ENCODE peak calls at places on chromosomes 1 and 21, in seven cellular contexts. M, A, N, U, Y, Q and Z are unnamed samples.

GRCh38 chr21:26846036-26846931 is 1.1 kb upstream of the ADAMTS1 start:
- DNase-seq in U (peak; percentile 82), Q (peak; percentile 40), A (no peak), M (no peak), N (peak; percentile 31), Y (peak; percentile 71), Z (peak; percentile 80)

GRCh38 chr1:210201671-210202070 is 30.9 kb upstream of the SERTAD4 start:
- DNase-seq in N (no peak), M (no peak), Y (no peak), Q (no peak), A (no peak), U (no peak), Z (peak; percentile 18)

GRCh38 chr1:182702826-182703524 is 18.6 kb upstream of the RGS8 start:
- DNase-seq in U (no peak), N (no peak), M (no peak), Y (no peak), Q (no peak), A (no peak), Z (no peak)

GRCh38 chr1:63487336-63488065 is 35.5 kb downstream of the ITGB3BP start:
- DNase-seq in M (no peak), A (no peak), U (peak; percentile 45), N (no peak), Q (peak; percentile 20), Y (peak; percentile 69), Z (no peak)

GRCh38 chr1:234610061-234610581 is at the start of gene IRF2BP2:
- DNase-seq in U (peak; percentile 87), Q (peak; percentile 81), Y (peak; percentile 85), N (peak; percentile 89), A (peak; percentile 68), M (no peak), Z (peak; percentile 86)

GRCh38 chr1:211825990-211826389 is 4.6 kb downstream of the LPGAT1 start:
- DNase-seq in Q (no peak), U (peak; percentile 62), A (no peak), Y (peak; percentile 52), N (no peak), M (no peak), Z (peak; percentile 79)

GRCh38 chr1:193437785-193438184 is 251.4 kb upstream of the B3GALT2 start:
- DNase-seq in Q (peak; percentile 6), A (no peak), U (no peak), M (no peak), N (no peak), Y (no peak), Z (no peak)

GRCh38 chr1:91151702-91152101 is 129.9 kb upstream of the ZNF644 start:
- DNase-seq in U (no peak), M (no peak), A (no peak), Y (no peak), Q (no peak), N (no peak), Z (no peak)

GRCh38 chr1:104706631-104707147 is 957.0 kb downstream of the AMY1C start:
- DNase-seq in Y (no peak), M (no peak), N (peak; percentile 78), Q (no peak), U (no peak), A (peak; percentile 37), Z (peak; percentile 41)

GRCh38 chr1:152580433-152580832 is at the start of gene LCE3D:
- DNase-seq in U (no peak), M (no peak), N (no peak), Q (no peak), A (no peak), Y (no peak), Z (no peak)

GRCh38 chr1:30043731-30044408 is 679.5 kb downstream of the MATN1 start:
- DNase-seq in A (no peak), Y (no peak), N (no peak), U (no peak), Q (no peak), M (peak; percentile 84), Z (no peak)

GRCh38 chr21:37849703-37850102 is 66.6 kb downstream of the KCNJ6 start:
- DNase-seq in M (no peak), A (no peak), U (peak; percentile 79), Y (peak; percentile 72), Q (no peak), N (no peak), Z (peak; percentile 95)

GRCh38 chr1:21329209-21329844 is 39.1 kb upstream of the ECE1 start:
- DNase-seq in Y (no peak), Q (no peak), N (no peak), M (no peak), U (no peak), A (peak; percentile 98), Z (no peak)

GRCh38 chr1:190168116-190168515 is 309.5 kb downstream of the BRINP3 start:
- DNase-seq in Y (peak; percentile 86), N (peak; percentile 63), A (no peak), Q (no peak), M (no peak), U (peak; percentile 72), Z (no peak)

GRCh38 chr1:193019442-193020026 is 39.6 kb downstream of the UCHL5 start:
- DNase-seq in N (peak; percentile 63), Q (peak; percentile 34), U (peak; percentile 87), A (peak; percentile 41), M (no peak), Y (peak; percentile 73), Z (peak; percentile 65)

GRCh38 chr1:89962024-89962741 is 32.7 kb upstream of the ZNF326 start:
- DNase-seq in A (no peak), Q (no peak), M (no peak), U (peak; percentile 47), Y (peak; percentile 67), N (no peak), Z (peak; percentile 40)

GRCh38 chr1:42479621-42480020 is 16.5 kb downstream of the CCDC30 start:
- DNase-seq in Y (no peak), U (peak; percentile 8), Q (no peak), N (peak; percentile 53), M (no peak), A (peak; percentile 10), Z (peak; percentile 5)

GRCh38 chr1:20485527-20486456 is at the start of gene CAMK2N1:
- DNase-seq in Q (peak; percentile 39), A (peak; percentile 55), U (peak; percentile 68), Y (peak; percentile 57), M (no peak), N (peak; percentile 64), Z (peak; percentile 72)

GRCh38 chr1:234823191-234824176 is 213.5 kb upstream of the IRF2BP2 start:
- DNase-seq in U (no peak), N (no peak), Q (no peak), M (no peak), A (no peak), Y (no peak), Z (no peak)

GRCh38 chr1:81679972-81680371 is 120.8 kb upstream of the ADGRL2 start:
- DNase-seq in Y (no peak), Q (no peak), N (no peak), A (peak; percentile 3), M (no peak), U (peak; percentile 93), Z (peak; percentile 53)

GRCh38 chr1:34425785-34426184 is 249.1 kb downstream of the C1orf94 start:
- DNase-seq in A (no peak), U (no peak), M (no peak), Q (no peak), Y (no peak), N (no peak), Z (no peak)

GRCh38 chr1:177925006-177925405 is 44.9 kb downstream of the SEC16B start:
- DNase-seq in M (no peak), U (no peak), Y (peak; percentile 35), Q (no peak), A (no peak), N (no peak), Z (peak; percentile 84)

GRCh38 chr1:8944006-8944405 is 1.7 kb upstream of the CA6 start:
- DNase-seq in M (no peak), N (no peak), U (no peak), Q (no peak), A (no peak), Y (no peak), Z (no peak)

GRCh38 chr1:37477198-37477931 is 3.0 kb downstream of the ZC3H12A start:
- DNase-seq in Q (no peak), M (no peak), U (peak; percentile 76), Y (peak; percentile 50), A (peak; percentile 31), N (peak; percentile 47), Z (peak; percentile 45)

GRCh38 chr1:25195835-25196234 is 36.5 kb downstream of the SYF2 start:
- DNase-seq in N (no peak), Y (no peak), A (no peak), Q (no peak), U (no peak), M (no peak), Z (no peak)

GRCh38 chr1:32743380-32744062 is 41.0 kb upstream of the SYNC start:
- DNase-seq in U (no peak), Y (no peak), M (no peak), N (no peak), A (no peak), Q (no peak), Z (no peak)

GRCh38 chr1:10045480-10046355 is 13.0 kb downstream of the UBE4B start:
- DNase-seq in Q (peak; percentile 82), U (peak; percentile 61), A (no peak), Y (peak; percentile 51), N (no peak), M (no peak), Z (no peak)

GRCh38 chr1:159172599-159173291 is 1.3 kb downstream of the CADM3 start:
- DNase-seq in M (no peak), N (no peak), A (no peak), U (peak; percentile 67), Y (no peak), Q (no peak), Z (no peak)
- H3K4me3 ChIP-seq in M (peak overlapping the region; percentile 61), N (peak overlapping the region; percentile 48), A (no peak overlapping the region), U (peak overlapping the region; percentile 60), Y (no peak overlapping the region), Q (no peak overlapping the region), Z (no peak overlapping the region)

GRCh38 chr1:169348356-169349036 is 19.1 kb downstream of the NME7 start:
- DNase-seq in A (peak; percentile 43), Y (peak; percentile 66), M (no peak), N (peak; percentile 65), Q (peak; percentile 12), U (peak; percentile 81), Z (peak; percentile 52)
- TF ChIP-seq CTCF in A (peak; percentile 79), Y (peak; percentile 60), M (peak; percentile 59), N (peak; percentile 91), Q (peak; percentile 83), U (peak; percentile 68), Z (peak; percentile 85)

DNA sequence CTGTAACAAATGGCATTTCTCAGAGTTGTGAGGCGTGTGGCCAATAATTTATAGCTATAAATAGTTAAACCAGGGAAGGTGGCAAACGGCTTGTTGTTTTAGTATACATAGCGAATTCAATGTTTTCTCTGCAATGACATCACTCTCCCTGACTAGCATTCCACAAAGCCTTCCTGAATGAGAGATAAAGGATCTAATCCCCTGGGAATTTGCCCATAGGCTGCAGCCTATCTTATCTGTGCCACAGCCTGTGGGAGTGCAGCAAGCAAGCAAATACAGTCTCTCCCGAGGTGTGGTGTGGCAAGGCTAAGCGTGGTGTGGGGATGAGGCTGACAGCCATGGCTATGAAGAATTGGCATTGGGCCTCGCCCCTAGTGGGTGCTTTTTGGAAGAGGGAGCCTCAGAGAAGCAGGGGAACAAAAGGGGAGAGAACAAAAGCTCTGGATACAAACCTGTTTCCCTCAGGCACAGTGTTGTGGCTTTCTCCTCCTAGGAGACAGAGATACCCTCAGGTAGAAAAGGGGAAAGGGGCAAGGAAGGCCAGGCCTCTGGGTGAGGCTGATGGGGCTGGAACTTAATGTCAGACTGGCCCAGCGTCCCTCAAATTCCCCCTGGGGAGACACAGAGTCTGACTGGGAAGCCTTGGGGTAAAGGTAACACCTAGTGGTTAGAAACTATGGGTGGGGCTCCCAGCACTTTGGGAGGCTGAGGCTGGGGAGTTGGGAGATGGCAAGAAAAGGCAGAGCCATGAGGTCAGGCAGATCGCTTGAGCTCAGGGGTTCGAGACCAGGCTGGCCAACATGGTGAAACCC is 8.9 kb downstream of the TAGLN2 start:
- DNase-seq in N (peak; percentile 95), Y (peak; percentile 67), Q (no peak), M (no peak), A (peak; percentile 60), U (peak; percentile 91), Z (peak; percentile 72)
- H3K4me3 ChIP-seq in N (no peak overlapping the region), Y (no peak overlapping the region), Q (no peak overlapping the region), M (no peak overlapping the region), A (no peak overlapping the region), U (no peak overlapping the region), Z (no peak overlapping the region)

GRCh38 chr1:94714152-94714551 is 106.0 kb upstream of the SLC44A3 start:
- DNase-seq in A (no peak), Q (no peak), Y (no peak), N (no peak), M (no peak), U (no peak), Z (no peak)
- TF ChIP-seq CTCF in A (no peak), Q (no peak), Y (no peak), N (no peak), M (no peak), U (no peak), Z (no peak)